ENCODE peak calls at places on chromosomes 2 and 18, in seven cellular contexts. L is kidney, M is Panc1, C is left ventricle myocardium inferior, O is K562, R is Calu3, T is lung. Y is an unnamed sample.

GRCh38 chr18:42414756-42415454 is 459.9 kb downstream of the PIK3C3 start:
- DNase-seq in L (no peak), O (no peak), R (no peak), M (no peak), C (no peak), T (no peak), Y (no peak)

GRCh38 chr2:10303634-10304378 is 1.1 kb downstream of the HPCAL1 start:
- DNase-seq in L (peak; percentile 86), M (no peak), C (peak; percentile 40), R (peak; percentile 64), O (peak; percentile 57), T (peak; percentile 58), Y (peak; percentile 61)

GRCh38 chr18:56284319-56284718 is 354.1 kb downstream of the TXNL1 start:
- DNase-seq in C (no peak), M (no peak), O (no peak), R (no peak), T (no peak), L (no peak), Y (no peak)

GRCh38 chr2:106120432-106120831 is 73.7 kb downstream of the UXS1 start:
- DNase-seq in M (no peak), R (no peak), C (no peak), L (no peak), O (no peak), T (no peak), Y (no peak)

GRCh38 chr2:118312963-118313756 is 224.9 kb downstream of the INSIG2 start:
- DNase-seq in L (no peak), M (no peak), C (no peak), T (no peak), R (no peak), O (no peak), Y (no peak)

GRCh38 chr2:237967463-237967871 is 653 bp downstream of the UBE2F start:
- DNase-seq in C (peak; percentile 25), O (peak; percentile 36), T (no peak), L (peak; percentile 80), M (no peak), R (peak; percentile 22), Y (peak; percentile 38)

GRCh38 chr2:178070824-178071223 is 1.8 kb downstream of the PDE11A start:
- DNase-seq in L (no peak), C (no peak), R (no peak), O (no peak), T (no peak), M (no peak), Y (no peak)

GRCh38 chr2:42851740-42852250 is 59.4 kb upstream of the HAAO start:
- DNase-seq in O (no peak), L (no peak), C (no peak), M (no peak), T (no peak), R (no peak), Y (no peak)

GRCh38 chr2:104102615-104103014 is 751.3 kb upstream of the POU3F3 start:
- DNase-seq in L (no peak), T (no peak), C (no peak), M (no peak), O (no peak), R (no peak), Y (no peak)

GRCh38 chr2:224952942-224953657 is 89.2 kb downstream of the DOCK10 start:
- DNase-seq in R (no peak), C (no peak), T (peak; percentile 33), M (no peak), L (no peak), O (no peak), Y (no peak)

GRCh38 chr2:47218066-47218581 is 63.0 kb upstream of the STPG4 start:
- DNase-seq in C (no peak), O (no peak), M (no peak), T (peak; percentile 52), L (peak; percentile 76), R (peak; percentile 14), Y (no peak)

GRCh38 chr2:233245406-233245805 is 6.1 kb upstream of the ATG16L1 start:
- DNase-seq in O (no peak), T (no peak), C (no peak), L (no peak), R (no peak), M (no peak), Y (no peak)

DNA sequence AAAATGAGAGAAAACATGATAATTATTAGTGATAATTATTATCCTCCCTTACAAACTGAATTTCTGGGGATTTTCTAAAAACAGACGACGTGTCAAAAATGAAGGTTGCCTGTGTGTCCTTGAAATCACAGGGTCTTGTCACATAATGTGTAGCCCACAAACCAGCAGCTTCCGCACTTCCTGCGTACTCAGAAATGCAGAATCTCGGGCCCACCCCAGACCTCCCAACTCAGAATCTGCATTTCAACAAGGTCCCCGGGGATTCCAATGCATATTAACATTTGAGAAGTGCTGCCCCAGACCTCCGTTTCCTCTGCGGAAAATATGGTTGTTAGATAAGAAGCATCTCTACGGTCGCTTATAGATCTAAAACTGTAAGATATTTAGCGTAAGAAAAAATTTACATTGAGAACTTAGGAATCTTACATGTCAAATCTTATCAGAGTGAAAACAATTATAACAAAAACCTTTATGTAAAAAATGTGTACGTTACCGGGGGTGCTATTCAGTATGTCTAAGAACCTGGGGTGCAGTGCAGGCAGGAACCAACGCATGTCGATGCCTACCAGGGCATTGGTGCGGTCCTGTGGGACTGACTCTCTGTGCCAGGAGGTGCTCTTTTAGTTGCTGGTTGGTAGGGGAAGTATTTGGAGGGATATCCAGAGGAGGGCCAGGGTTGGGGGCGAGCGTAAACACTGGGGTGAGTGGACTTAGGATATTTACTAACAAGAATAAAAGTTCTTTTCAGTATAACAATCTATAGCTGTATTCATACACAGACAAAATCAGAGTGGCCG is 15.2 kb downstream of the CDKL4 start:
- DNase-seq in L (no peak), O (no peak), C (no peak), M (no peak), R (no peak), T (no peak), Y (no peak)
- TF ChIP-seq CTCF in L (no peak), O (no peak), C (no peak), M (peak; percentile 56), R (no peak), T (no peak), Y (no peak)

GRCh38 chr18:33611525-33612135 is 33.6 kb downstream of the ASXL3 start:
- DNase-seq in C (no peak), L (no peak), T (no peak), M (no peak), O (no peak), R (no peak), Y (no peak)

GRCh38 chr18:33600846-33601245 is 22.8 kb downstream of the ASXL3 start:
- DNase-seq in L (no peak), C (no peak), R (no peak), T (no peak), M (no peak), O (no peak), Y (no peak)

GRCh38 chr18:33605250-33605649 is 27.2 kb downstream of the ASXL3 start:
- DNase-seq in O (no peak), M (no peak), L (no peak), R (peak; percentile 4), C (no peak), T (no peak), Y (no peak)

GRCh38 chr18:33603434-33603833 is 25.4 kb downstream of the ASXL3 start:
- DNase-seq in C (no peak), R (no peak), M (no peak), L (no peak), O (no peak), T (no peak), Y (no peak)

GRCh38 chr18:33606621-33607020 is 28.6 kb downstream of the ASXL3 start:
- DNase-seq in O (no peak), M (no peak), T (no peak), L (no peak), C (no peak), R (no peak), Y (no peak)
- TF ChIP-seq CTCF in O (no peak), M (peak; percentile 16), T (no peak), L (no peak), C (no peak), R (no peak), Y (no peak)

DNA sequence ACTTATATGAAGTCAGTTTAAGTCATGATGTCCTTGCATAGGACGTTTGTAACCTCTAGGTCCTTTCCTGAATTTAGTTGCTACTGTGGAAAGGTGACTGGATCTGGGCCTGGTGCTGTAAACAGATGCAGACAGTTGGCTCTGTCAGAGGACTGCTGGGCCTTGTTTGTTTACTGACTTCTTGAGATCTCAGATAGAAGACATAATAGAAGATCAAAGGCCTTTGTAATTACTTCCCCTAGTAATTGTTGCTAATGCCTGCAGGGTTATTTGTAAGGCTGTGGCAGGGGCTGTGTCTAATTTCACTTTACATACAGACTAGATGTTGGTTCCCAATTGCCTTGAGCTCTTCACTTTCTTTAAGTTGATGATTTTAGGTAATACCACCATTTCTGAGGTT is 42.5 kb downstream of the LYPD6B start:
- DNase-seq in L (no peak), T (no peak), O (no peak), C (no peak), R (no peak), M (no peak), Y (no peak)
- TF ChIP-seq CTCF in L (no peak), T (no peak), O (no peak), C (no peak), R (no peak), M (no peak), Y (no peak)

DNA sequence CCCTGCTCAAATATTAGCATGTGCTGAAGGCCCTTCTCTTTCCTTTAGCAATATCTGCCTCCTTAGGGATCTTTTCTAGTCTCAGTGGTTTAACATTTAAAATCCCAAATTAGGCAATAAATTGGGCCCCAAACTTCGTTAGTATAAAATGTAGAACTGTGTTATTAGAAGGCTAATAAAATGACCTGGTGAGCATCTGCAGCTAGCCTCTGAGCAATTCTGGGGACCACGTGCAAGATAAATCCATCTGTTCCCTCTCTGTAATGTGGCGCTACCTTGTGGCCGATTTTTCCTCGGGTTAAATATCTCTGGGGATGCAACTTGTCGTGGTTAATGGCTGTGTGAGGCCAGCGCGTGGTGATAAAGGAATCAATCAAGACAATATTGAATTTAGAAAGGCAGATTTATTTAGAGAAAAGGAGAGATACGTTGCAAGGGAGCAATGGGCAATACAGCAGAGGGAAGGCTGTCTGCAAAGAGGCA is 18.7 kb upstream of the IL36G start:
- DNase-seq in C (no peak), R (peak; percentile 43), O (peak; percentile 55), L (no peak), M (no peak), T (no peak), Y (peak; percentile 9)
- TF ChIP-seq CTCF in C (peak; percentile 7), R (no peak), O (peak; percentile 39), L (no peak), M (peak; percentile 78), T (no peak), Y (peak; percentile 18)

GRCh38 chr18:43661570-43661969 is 384.3 kb upstream of the SYT4 start:
- DNase-seq in O (no peak), L (no peak), C (no peak), T (no peak), R (peak; percentile 61), M (peak; percentile 28), Y (peak; percentile 24)
- TF ChIP-seq CTCF in O (no peak), L (peak; percentile 6), C (peak; percentile 51), T (no peak), R (peak; percentile 58), M (peak; percentile 22), Y (no peak)

DNA sequence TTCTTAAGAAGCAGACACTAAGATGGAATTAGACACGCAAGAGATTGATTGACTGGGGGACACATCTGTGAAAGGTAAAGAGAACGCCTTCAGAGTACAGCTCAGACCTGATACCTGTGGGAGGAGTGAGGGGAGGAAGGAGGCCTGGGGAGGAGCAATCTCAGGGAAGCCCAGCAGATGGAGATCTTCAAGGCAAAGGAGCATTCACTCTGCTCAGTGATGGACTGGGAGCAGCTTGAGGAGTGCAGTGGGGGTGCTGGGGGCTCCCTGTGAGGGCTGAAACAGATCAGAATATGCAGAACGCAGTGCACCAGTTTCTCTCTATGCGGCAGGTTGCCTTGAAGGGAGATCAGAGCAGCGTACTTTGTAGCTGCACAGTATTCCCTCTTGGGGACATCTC is 103.7 kb upstream of the ATP8B1 start:
- DNase-seq in R (peak; percentile 58), C (no peak), L (no peak), T (no peak), O (no peak), M (no peak), Y (no peak)
- TF ChIP-seq CTCF in R (peak; percentile 48), C (no peak), L (no peak), T (no peak), O (peak; percentile 35), M (peak; percentile 11), Y (no peak)